ENCODE peak calls at places on chromosome 3, in four cellular contexts. One of them, this sample, is unnamed.

GRCh38 chr3:173001622-173002021 is 139.4 kb downstream of the SPATA16 start:
- DNase-seq in NCI-H2171: no peak
- DNase-seq in effector memory CD8-positive, alpha-beta T cell: no peak
- DNase-seq in uterus: no peak
- DNase-seq in this sample: no peak

GRCh38 chr3:115470254-115470653 is 153.1 kb upstream of the GAP43 start:
- DNase-seq in uterus: no peak
- DNase-seq in effector memory CD8-positive, alpha-beta T cell: no peak
- DNase-seq in NCI-H2171: no peak
- DNase-seq in this sample: no peak

GRCh38 chr3:107366766-107367165 is 10.5 kb upstream of the CCDC54 start:
- DNase-seq in effector memory CD8-positive, alpha-beta T cell: no peak
- DNase-seq in uterus: no peak
- DNase-seq in NCI-H2171: no peak
- DNase-seq in this sample: no peak

GRCh38 chr3:42264399-42265058 is 1.5 kb downstream of the CCK start:
- DNase-seq in uterus: no peak
- DNase-seq in effector memory CD8-positive, alpha-beta T cell: no peak
- DNase-seq in NCI-H2171: no peak
- DNase-seq in this sample: no peak

GRCh38 chr3:98956008-98956407 is 54.5 kb upstream of the DCBLD2 start:
- DNase-seq in NCI-H2171: no peak
- DNase-seq in effector memory CD8-positive, alpha-beta T cell: no peak
- DNase-seq in uterus: no peak
- DNase-seq in this sample: no peak

GRCh38 chr3:152193673-152194267 is 75.0 kb upstream of the MBNL1 start:
- DNase-seq in NCI-H2171: no peak
- DNase-seq in effector memory CD8-positive, alpha-beta T cell: peak
- DNase-seq in uterus: no peak
- DNase-seq in this sample: no peak

GRCh38 chr3:42755681-42756578 is 17.1 kb downstream of the CCDC13 start:
- DNase-seq in effector memory CD8-positive, alpha-beta T cell: no peak
- DNase-seq in uterus: peak
- DNase-seq in NCI-H2171: no peak
- DNase-seq in this sample: no peak

GRCh38 chr3:12935023-12935860 is 93.9 kb upstream of the RPL32 start:
- DNase-seq in uterus: no peak
- DNase-seq in effector memory CD8-positive, alpha-beta T cell: no peak
- DNase-seq in NCI-H2171: no peak
- DNase-seq in this sample: no peak

GRCh38 chr3:128914966-128915645 is 35.7 kb downstream of the ACAD9 start:
- DNase-seq in effector memory CD8-positive, alpha-beta T cell: no peak
- DNase-seq in NCI-H2171: no peak
- DNase-seq in uterus: no peak
- DNase-seq in this sample: no peak

GRCh38 chr3:111924283-111924682 is 54.5 kb upstream of the ABHD10 start:
- DNase-seq in uterus: no peak
- DNase-seq in NCI-H2171: no peak
- DNase-seq in effector memory CD8-positive, alpha-beta T cell: no peak
- DNase-seq in this sample: peak

GRCh38 chr3:186209810-186210752 is 101.2 kb upstream of the ETV5 start:
- DNase-seq in uterus: peak
- DNase-seq in NCI-H2171: no peak
- DNase-seq in effector memory CD8-positive, alpha-beta T cell: no peak
- DNase-seq in this sample: no peak

GRCh38 chr3:65466300-65466988 is 572.3 kb downstream of the MAGI1 start:
- DNase-seq in NCI-H2171: no peak
- DNase-seq in effector memory CD8-positive, alpha-beta T cell: no peak
- DNase-seq in uterus: no peak
- DNase-seq in this sample: peak

This sample was measured in endothelial cell.